ENCODE peak calls at places on chromosomes 1 and 21, in nine cellular contexts. Z, L, V, C, E, N, B, Y and K are unnamed samples.
A peak's percentile ranks its signal among the peaks of the same experiment; 100 is the strongest.

GRCh38 chr1:118841521-118841920 is 146.6 kb downstream of the TBX15 start:
- DNase-seq in Z (no peak), C (no peak), Y (no peak), B (no peak), V (no peak), N (no peak), E (no peak), L (no peak), K (no peak)

GRCh38 chr1:230205719-230206198 is 138.7 kb downstream of the GALNT2 start:
- DNase-seq in Y (no peak), V (peak; percentile 91), L (no peak), Z (peak; percentile 29), N (no peak), C (no peak), E (peak; percentile 81), B (no peak), K (no peak)

GRCh38 chr1:61887076-61887867 is 145.0 kb downstream of the PATJ start:
- DNase-seq in Z (no peak), B (no peak), N (no peak), L (no peak), Y (no peak), C (no peak), V (peak; percentile 34), E (no peak), K (no peak)

GRCh38 chr1:15616704-15617172 is 520 bp upstream of the DDI2 start:
- DNase-seq in Z (no peak), V (peak; percentile 66), Y (no peak), N (no peak), E (no peak), L (no peak), B (no peak), C (no peak), K (no peak)

GRCh38 chr1:201357636-201358348 is 19.7 kb downstream of the TNNT2 start:
- DNase-seq in B (no peak), N (no peak), V (no peak), C (no peak), Z (no peak), L (no peak), E (no peak), Y (no peak), K (peak; percentile 62)

GRCh38 chr1:183443025-183443424 is 24.8 kb upstream of the NMNAT2 start:
- DNase-seq in B (no peak), L (no peak), C (no peak), E (no peak), Z (no peak), N (no peak), V (peak; percentile 20), Y (no peak), K (no peak)

GRCh38 chr1:203299180-203299579 is 6.1 kb upstream of the BTG2 start:
- DNase-seq in B (no peak), E (no peak), C (no peak), V (no peak), N (peak; percentile 81), L (no peak), Z (no peak), Y (no peak), K (no peak)

GRCh38 chr1:209831615-209832014 is 3.8 kb downstream of the UTP25 start:
- DNase-seq in E (no peak), Y (no peak), Z (peak; percentile 78), L (no peak), V (peak; percentile 63), N (no peak), C (no peak), B (no peak), K (no peak)

GRCh38 chr1:227673441-227673840 is 61.7 kb downstream of the JMJD4 start:
- DNase-seq in B (no peak), V (no peak), Y (no peak), L (no peak), Z (no peak), C (no peak), E (no peak), N (no peak), K (no peak)

GRCh38 chr1:240492832-240493440 is 119.0 kb downstream of the GREM2 start:
- DNase-seq in B (no peak), N (no peak), E (peak; percentile 32), Y (peak; percentile 29), C (peak; percentile 23), Z (no peak), L (no peak), V (peak; percentile 59), K (no peak)

GRCh38 chr21:17045214-17045835 is 467.5 kb upstream of the CXADR start:
- DNase-seq in Y (no peak), B (no peak), N (no peak), L (no peak), E (no peak), V (peak; percentile 27), C (no peak), Z (peak; percentile 33), K (no peak)

GRCh38 chr1:157073944-157074685 is 25.5 kb downstream of the ETV3L start:
- DNase-seq in Z (peak; percentile 57), B (no peak), V (peak; percentile 36), L (no peak), Y (peak; percentile 48), N (no peak), C (peak; percentile 86), E (no peak), K (no peak)

DNA sequence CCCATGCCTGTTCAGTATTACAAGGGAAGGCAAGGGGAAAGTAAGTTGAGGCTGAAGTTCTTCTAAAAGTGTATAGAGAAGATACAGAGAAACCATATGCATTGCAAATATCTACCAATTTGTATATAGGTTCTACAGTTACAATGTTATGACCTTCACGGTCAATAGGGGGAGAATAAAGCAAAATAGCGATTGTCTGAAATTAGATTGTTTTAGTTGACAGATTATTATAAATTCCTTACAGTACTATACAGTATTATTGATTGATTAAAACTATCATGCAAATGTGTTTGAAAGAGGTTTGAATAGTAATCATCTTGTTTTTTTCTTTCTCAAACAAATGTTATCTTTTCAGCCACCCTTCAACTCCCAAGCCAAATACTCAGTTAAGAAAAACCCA is 13.7 kb upstream of the BRINP3 start:
- DNase-seq in N (no peak), Y (no peak), V (no peak), L (no peak), C (no peak), Z (no peak), B (no peak), E (no peak), K (no peak)
- TF ChIP-seq CTCF in N (no peak), Y (peak; percentile 8), V (no peak), L (no peak), C (no peak), Z (no peak), B (no peak), E (no peak), K (no peak)

GRCh38 chr1:32831878-32832277 is 14.4 kb downstream of the S100PBP start:
- DNase-seq in Y (no peak), E (no peak), B (no peak), V (no peak), C (no peak), Z (no peak), L (no peak), N (no peak), K (no peak)

GRCh38 chr1:32830092-32830852 is 12.8 kb downstream of the S100PBP start:
- DNase-seq in Y (no peak), C (no peak), B (no peak), N (no peak), E (no peak), Z (no peak), L (no peak), V (no peak), K (no peak)

GRCh38 chr1:32825181-32825580 is 7.7 kb downstream of the S100PBP start:
- DNase-seq in N (no peak), B (no peak), Z (no peak), C (no peak), Y (no peak), E (no peak), V (no peak), L (no peak), K (no peak)

GRCh38 chr1:32828341-32828740 is 10.9 kb downstream of the S100PBP start:
- DNase-seq in V (peak; percentile 11), C (no peak), L (no peak), Y (no peak), B (no peak), Z (peak; percentile 36), E (no peak), N (no peak), K (no peak)
- TF ChIP-seq CTCF in V (no peak), C (peak; percentile 45), L (no peak), Y (peak; percentile 34), B (no peak), Z (peak; percentile 62), E (peak; percentile 15), N (peak; percentile 18), K (peak; percentile 76)

GRCh38 chr1:235515844-235516512 is 11.7 kb upstream of the B3GALNT2 start:
- DNase-seq in L (no peak), E (no peak), Y (no peak), B (no peak), N (no peak), V (no peak), Z (no peak), C (no peak), K (no peak)

GRCh38 chr1:235507623-235508022 is 3.4 kb upstream of the B3GALNT2 start:
- DNase-seq in L (no peak), Z (no peak), Y (no peak), E (no peak), N (no peak), B (no peak), V (no peak), C (no peak), K (no peak)

GRCh38 chr1:235513495-235514366 is 9.5 kb upstream of the B3GALNT2 start:
- DNase-seq in N (no peak), C (peak; percentile 60), Y (peak; percentile 24), V (peak; percentile 58), E (peak; percentile 60), L (no peak), Z (peak; percentile 70), B (no peak), K (no peak)

GRCh38 chr1:235516862-235517446 is 12.7 kb upstream of the B3GALNT2 start:
- DNase-seq in Z (no peak), N (no peak), E (no peak), L (no peak), C (no peak), Y (no peak), V (no peak), B (no peak), K (no peak)

DNA sequence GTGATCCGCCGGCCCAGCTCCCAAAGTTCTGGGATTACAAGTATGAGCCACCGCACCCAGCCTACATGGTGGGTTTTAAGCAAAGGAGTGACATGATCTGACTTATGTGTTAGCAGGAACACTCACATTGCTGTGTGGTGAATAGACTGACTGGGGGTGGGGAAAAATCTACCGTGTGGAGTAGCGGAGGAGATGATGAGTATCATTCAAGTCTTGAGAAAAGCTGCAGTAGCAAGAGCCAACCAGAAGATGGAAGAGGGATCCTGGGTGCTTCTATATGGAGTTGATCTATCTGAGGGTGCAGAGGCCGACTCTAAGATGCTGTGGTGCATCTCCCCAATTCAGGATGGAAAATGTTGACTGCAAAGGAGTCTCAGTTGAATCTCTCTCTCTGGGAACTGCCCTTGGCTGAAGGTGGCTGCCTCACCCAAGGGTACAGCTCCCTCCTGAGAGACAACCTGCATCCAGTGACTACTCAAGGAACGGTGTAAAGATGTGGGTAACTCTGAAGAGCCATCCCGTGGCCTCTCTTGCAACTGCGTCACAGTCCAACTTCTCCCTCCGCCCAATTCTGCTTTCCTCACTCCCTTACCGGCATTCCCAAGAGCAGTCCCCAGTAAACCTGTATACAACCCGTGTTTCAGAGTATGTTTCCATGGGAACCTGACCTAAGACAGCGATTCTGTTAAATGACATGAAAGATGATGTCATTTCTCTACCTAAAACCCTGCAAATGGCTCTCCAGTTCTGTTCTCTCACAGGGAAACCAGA is 7.4 kb upstream of the B3GALNT2 start:
- DNase-seq in E (no peak), L (no peak), Z (peak; percentile 23), Y (no peak), C (peak; percentile 24), B (no peak), N (no peak), V (peak; percentile 67), K (no peak)
- TF ChIP-seq CTCF in E (peak; percentile 47), L (no peak), Z (no peak), Y (no peak), C (peak; percentile 31), B (no peak), N (no peak), V (peak; percentile 20), K (peak; percentile 36)

GRCh38 chr1:200262326-200262965 is 147.4 kb downstream of the ZNF281 start:
- DNase-seq in Z (no peak), V (no peak), Y (no peak), L (no peak), E (peak; percentile 19), N (no peak), C (no peak), B (no peak), K (no peak)
- TF ChIP-seq CTCF in Z (no peak), V (no peak), Y (no peak), L (no peak), E (peak; percentile 70), N (no peak), C (peak; percentile 28), B (no peak), K (no peak)